ENCODE peak calls at places on chromosomes 3 and 15, in seven cellular contexts. Z is CD4-positive, alpha-beta T cell; Q is stimulated activated CD4-positive, alpha-beta T cell treated with anti-CD3 and anti-CD28 coated beads, Interleukin-4, amount 100 ng/mL, for 48 hours; S is hippocampal formation; N is EL; Y is fibroblast of the aortic adventitia; F is effector memory CD4-positive, alpha-beta T cell. B is an unnamed sample.

GRCh38 chr3:85330071-85330470 is 371.3 kb downstream of the CADM2 start:
- DNase-seq in F (no peak), S (no peak), N (no peak), Q (no peak), Z (no peak), Y (no peak), B (no peak)

GRCh38 chr15:62099171-62099601 is 32.4 kb downstream of the C2CD4A start:
- DNase-seq in Y (peak), F (no peak), Q (no peak), Z (no peak), N (peak), S (no peak), B (no peak)

GRCh38 chr15:80183886-80184285 is 31.1 kb downstream of the FAH start:
- DNase-seq in Z (no peak), Q (no peak), N (no peak), Y (no peak), S (no peak), F (no peak), B (no peak)

GRCh38 chr3:99674086-99674789 is 35.8 kb downstream of the COL8A1 start:
- DNase-seq in Z (no peak), Q (no peak), F (no peak), Y (peak), N (peak), S (no peak), B (peak)

GRCh38 chr15:89810837-89811236 is 3.8 kb downstream of the ANPEP start:
- DNase-seq in Z (no peak), F (no peak), S (no peak), Y (no peak), N (no peak), Q (no peak), B (no peak)

GRCh38 chr3:182713743-182714517 is 79.4 kb upstream of the ATP11B start:
- DNase-seq in F (no peak), S (no peak), Q (no peak), Y (peak), Z (no peak), N (peak), B (peak)

GRCh38 chr3:126498936-126499335 is 18.6 kb downstream of the UROC1 start:
- DNase-seq in N (no peak), Q (no peak), Z (no peak), S (no peak), F (no peak), Y (no peak), B (no peak)

GRCh38 chr3:195207056-195207455 is 63.9 kb downstream of the XXYLT1 start:
- DNase-seq in Q (no peak), N (no peak), S (no peak), Y (no peak), Z (no peak), F (no peak), B (no peak)

B was measured in mammary epithelial cell.